ENCODE peak calls at places on chromosomes 13 and 19, in nine cellular contexts. G is mesothelial cell of epicardium; D is RWPE1; B is SK-N-SH; L is iris pigment epithelial cell; K is GM18507; S is AG10803; R is central memory CD4-positive, alpha-beta T cell; Y is RCC 7860. X is an unnamed sample.

GRCh38 chr13:39047560-39047959 is 9.3 kb downstream of the NHLRC3 start:
- DNase-seq in G (no peak), D (no peak), B (peak; percentile 26), L (peak; percentile 18), K (no peak), S (no peak), R (no peak), Y (no peak), X (no peak)

GRCh38 chr13:107466326-107466725 is 749.0 kb downstream of the LIG4 start:
- DNase-seq in G (no peak), D (peak; percentile 11), B (no peak), L (peak; percentile 94), K (no peak), S (peak; percentile 9), R (no peak), Y (peak; percentile 66), X (no peak)

GRCh38 chr13:75482070-75482819 is at the start of gene TBC1D4:
- DNase-seq in G (peak; percentile 78), D (peak; percentile 68), B (peak; percentile 89), L (peak; percentile 91), K (peak; percentile 54), S (peak; percentile 91), R (peak; percentile 22), Y (peak; percentile 87), X (peak; percentile 41)

GRCh38 chr19:50061650-50062049 is 35.8 kb downstream of the ZNF473 start:
- DNase-seq in G (no peak), D (no peak), B (no peak), L (no peak), K (no peak), S (no peak), R (no peak), Y (no peak), X (no peak)

GRCh38 chr13:80166352-80166751 is 174.6 kb downstream of the SPRY2 start:
- DNase-seq in G (no peak), D (no peak), B (no peak), L (peak; percentile 31), K (no peak), S (no peak), R (no peak), Y (no peak), X (no peak)

GRCh38 chr19:40658031-40658430 is 32.4 kb downstream of the NUMBL start:
- DNase-seq in G (no peak), D (no peak), B (no peak), L (no peak), K (no peak), S (no peak), R (no peak), Y (no peak), X (no peak)

GRCh38 chr19:14694867-14695266 is 5.0 kb downstream of the ZNF333 start:
- DNase-seq in G (no peak), D (no peak), B (no peak), L (no peak), K (no peak), S (no peak), R (no peak), Y (no peak), X (no peak)

GRCh38 chr19:50204811-50205675 is 1.6 kb downstream of the MYH14 start:
- DNase-seq in G (peak; percentile 81), D (peak; percentile 71), B (peak; percentile 33), L (no peak), K (no peak), S (no peak), R (no peak), Y (no peak), X (no peak)

GRCh38 chr13:110275931-110276552 is 30.9 kb downstream of the COL4A1 start:
- DNase-seq in G (no peak), D (no peak), B (no peak), L (no peak), K (no peak), S (peak; percentile 54), R (no peak), Y (no peak), X (no peak)

GRCh38 chr19:16588089-16588823 is 16.0 kb upstream of the SLC35E1 start:
- DNase-seq in G (no peak), D (no peak), B (peak; percentile 68), L (no peak), K (peak; percentile 71), S (no peak), R (peak; percentile 79), Y (no peak), X (no peak)

GRCh38 chr13:79870123-79870522 is 389.2 kb downstream of the NDFIP2 start:
- DNase-seq in G (no peak), D (no peak), B (no peak), L (no peak), K (no peak), S (no peak), R (no peak), Y (no peak), X (no peak)

GRCh38 chr13:80132741-80133601 is 208.0 kb downstream of the SPRY2 start:
- DNase-seq in G (peak; percentile 58), D (no peak), B (peak; percentile 38), L (peak; percentile 77), K (no peak), S (peak; percentile 38), R (no peak), Y (no peak), X (no peak)

GRCh38 chr13:104580931-104581330 is 1514.7 kb upstream of the SLC10A2 start:
- DNase-seq in G (no peak), D (no peak), B (no peak), L (no peak), K (no peak), S (no peak), R (no peak), Y (no peak), X (no peak)

GRCh38 chr19:12939292-12939606 is 840 bp downstream of the CALR start:
- DNase-seq in G (no peak), D (no peak), B (no peak), L (peak; percentile 86), K (no peak), S (peak; percentile 49), R (no peak), Y (no peak), X (no peak)

X was measured in epithelial cell of prostate.